ENCODE peak calls at places on chromosomes 4 and X, in eight cellular contexts. G, V, L, J, Q, I, T and C are unnamed samples.

GRCh38 chr4:8272472-8273428 is 3.2 kb downstream of the HTRA3 start:
- DNase-seq in G (peak), V (no peak), L (peak), J (no peak), Q (no peak), I (no peak), T (no peak), C (no peak)

GRCh38 chrX:111098874-111099273 is 2.9 kb downstream of the PAK3 start:
- DNase-seq in G (peak), V (peak), L (peak), J (peak), Q (peak), I (peak), T (peak), C (no peak)

GRCh38 chr4:128524311-128524710 is 236.7 kb upstream of the PGRMC2 start:
- DNase-seq in G (no peak), V (peak), L (no peak), J (no peak), Q (no peak), I (no peak), T (no peak), C (no peak)

GRCh38 chr4:155405059-155405458 is 28.3 kb upstream of the MAP9 start:
- DNase-seq in G (no peak), V (no peak), L (no peak), J (no peak), Q (no peak), I (no peak), T (no peak), C (no peak)

GRCh38 chr4:39616651-39617050 is 22.0 kb downstream of the SMIM14 start:
- DNase-seq in G (no peak), V (no peak), L (no peak), J (no peak), Q (no peak), I (no peak), T (no peak), C (no peak)

GRCh38 chrX:151153086-151153485 is 23.3 kb upstream of the GPR50 start:
- DNase-seq in G (no peak), V (no peak), L (peak), J (no peak), Q (no peak), I (peak), T (peak), C (peak)

GRCh38 chr4:105963461-105964400 is 68.5 kb downstream of the NPNT start:
- DNase-seq in G (no peak), V (no peak), L (no peak), J (no peak), Q (no peak), I (no peak), T (no peak), C (no peak)

GRCh38 chr4:4541040-4541631 is 712 bp downstream of the STX18 start:
- DNase-seq in G (no peak), V (no peak), L (no peak), J (no peak), Q (peak), I (peak), T (peak), C (no peak)

GRCh38 chr4:3269105-3269927 is 20.4 kb downstream of the MSANTD1 start:
- DNase-seq in G (no peak), V (no peak), L (no peak), J (no peak), Q (no peak), I (no peak), T (no peak), C (no peak)

GRCh38 chr4:66331761-66332160 is 661.5 kb upstream of the EPHA5 start:
- DNase-seq in G (no peak), V (no peak), L (no peak), J (no peak), Q (no peak), I (no peak), T (no peak), C (no peak)